ENCODE peak calls at places on chromosomes 11 and 22, in eight cellular contexts. G is fibroblast of pulmonary artery, A is cardiac muscle cell, Z is endothelial cell of umbilical vein, O is cardiac fibroblast, C is Karpas-422, W is colonic mucosa, V is right cardiac atrium. F is an unnamed sample.

GRCh38 chr11:33907419-33907818 is 15.5 kb upstream of the LMO2 start:
- DNase-seq in G (no peak), A (no peak), Z (no peak), O (no peak), C (no peak), W (no peak), V (no peak), F (no peak)

GRCh38 chr22:47561766-47562165 is 799.3 kb downstream of the TBC1D22A start:
- DNase-seq in G (no peak), A (no peak), Z (no peak), O (no peak), C (no peak), W (no peak), V (no peak), F (no peak)

GRCh38 chr22:24437820-24438328 is 10.5 kb downstream of the ADORA2A start:
- DNase-seq in G (no peak), A (no peak), Z (no peak), O (no peak), C (peak; percentile 81), W (no peak), V (no peak), F (peak; percentile 39)

GRCh38 chr11:64360403-64360980 is 1.5 kb downstream of the RPS6KA4 start:
- DNase-seq in G (no peak), A (no peak), Z (no peak), O (no peak), C (no peak), W (no peak), V (no peak), F (no peak)

GRCh38 chr11:47152953-47153950 is 23.4 kb downstream of the ARFGAP2 start:
- DNase-seq in G (peak; percentile 84), A (peak; percentile 87), Z (peak; percentile 76), O (peak; percentile 84), C (peak; percentile 85), W (peak; percentile 88), V (peak; percentile 75), F (peak; percentile 62)

GRCh38 chr11:92826136-92826535 is 143.3 kb upstream of the MTNR1B start:
- DNase-seq in G (no peak), A (peak; percentile 5), Z (no peak), O (peak; percentile 1), C (no peak), W (no peak), V (no peak), F (peak; percentile 87)

GRCh38 chr11:128424271-128424709 is 163.1 kb downstream of the ETS1 start:
- DNase-seq in G (peak; percentile 55), A (peak; percentile 53), Z (no peak), O (peak; percentile 20), C (no peak), W (peak; percentile 45), V (peak; percentile 76), F (no peak)

GRCh38 chr11:107731911-107732310 is 20.1 kb upstream of the SLN start:
- DNase-seq in G (no peak), A (no peak), Z (no peak), O (no peak), C (no peak), W (no peak), V (no peak), F (no peak)

GRCh38 chr22:25153961-25154685 is 45.5 kb upstream of the CRYBB3 start:
- DNase-seq in G (peak; percentile 90), A (peak; percentile 93), Z (peak; percentile 55), O (peak; percentile 66), C (no peak), W (peak; percentile 78), V (peak; percentile 73), F (peak; percentile 88)

GRCh38 chr11:13152736-13153541 is 124.7 kb upstream of the BMAL1 start:
- DNase-seq in G (peak; percentile 57), A (peak; percentile 53), Z (peak; percentile 55), O (peak; percentile 56), C (no peak), W (no peak), V (no peak), F (peak; percentile 55)

GRCh38 chr11:104024572-104024971 is 11.9 kb upstream of the DDI1 start:
- DNase-seq in G (no peak), A (no peak), Z (no peak), O (no peak), C (no peak), W (no peak), V (no peak), F (no peak)
- H3K4me3 ChIP-seq in G (no peak overlapping the region), A (no peak overlapping the region), Z (no peak overlapping the region), O (no peak overlapping the region), C (no peak overlapping the region), W (no peak overlapping the region), V (no peak overlapping the region), F (no peak overlapping the region)

GRCh38 chr11:65786008-65786785 is 666 bp upstream of the OVOL1 start:
- DNase-seq in G (no peak), A (no peak), Z (no peak), O (no peak), C (no peak), W (no peak), V (no peak), F (no peak)
- H3K4me3 ChIP-seq in G (no peak overlapping the region), A (peak overlapping the region; percentile 20), Z (no peak overlapping the region), O (no peak overlapping the region), C (no peak overlapping the region), W (peak overlapping the region; percentile 36), V (peak overlapping the region; percentile 21), F (peak overlapping the region; percentile 31)

GRCh38 chr11:121792185-121792584 is 323.8 kb downstream of the BLID start:
- DNase-seq in G (no peak), A (no peak), Z (no peak), O (no peak), C (no peak), W (no peak), V (no peak), F (peak; percentile 1)
- H3K4me3 ChIP-seq in G (no peak overlapping the region), A (no peak overlapping the region), Z (no peak overlapping the region), O (no peak overlapping the region), C (no peak overlapping the region), W (no peak overlapping the region), V (no peak overlapping the region), F (no peak overlapping the region)

DNA sequence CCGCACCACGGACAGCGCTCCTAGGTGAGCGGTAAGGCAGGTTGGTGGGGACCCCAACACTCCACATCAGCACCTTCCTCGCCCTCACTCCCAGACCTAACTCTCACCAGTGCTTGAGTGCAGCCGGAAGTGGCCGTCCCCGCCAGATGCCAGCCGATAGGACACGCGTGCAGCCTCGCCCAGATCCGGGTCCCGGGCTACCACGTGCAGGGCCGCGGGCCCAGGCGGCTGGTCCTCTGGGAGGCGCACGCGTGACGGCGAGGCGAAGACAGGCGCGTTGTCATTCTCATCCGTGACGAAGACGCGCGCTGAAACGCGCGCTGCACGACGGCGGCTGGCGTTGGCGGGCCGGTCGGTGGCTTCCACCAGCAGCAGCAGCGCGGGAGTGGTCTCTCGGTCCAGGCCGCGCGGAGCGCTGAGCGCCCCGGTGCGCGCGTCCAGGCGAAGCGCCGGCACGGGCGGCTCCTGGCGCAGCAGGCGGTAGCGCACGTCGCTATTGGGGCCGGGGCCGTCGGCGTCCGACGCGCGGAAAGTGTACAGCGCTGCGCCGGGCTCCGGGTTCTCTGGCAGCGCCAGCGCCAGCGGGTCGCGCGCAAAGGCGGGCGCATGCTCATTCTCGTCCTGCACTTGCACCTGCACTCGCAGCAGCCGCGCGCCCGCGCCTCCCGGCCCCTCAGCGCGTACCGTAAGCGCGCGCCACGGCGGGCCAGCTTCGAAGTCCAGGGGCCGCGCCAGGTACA is 10.8 kb upstream of the TPP1 start:
- DNase-seq in G (no peak), A (no peak), Z (no peak), O (no peak), C (no peak), W (peak; percentile 54), V (no peak), F (no peak)
- H3K4me3 ChIP-seq in G (no peak overlapping the region), A (peak overlapping the region; percentile 12), Z (no peak overlapping the region), O (no peak overlapping the region), C (no peak overlapping the region), W (peak overlapping the region; percentile 35), V (no peak overlapping the region), F (no peak overlapping the region)

GRCh38 chr11:3865388-3866193 is 10.1 kb downstream of the STIM1 start:
- DNase-seq in G (peak; percentile 83), A (peak; percentile 80), Z (peak; percentile 85), O (peak; percentile 76), C (no peak), W (no peak), V (no peak), F (peak; percentile 86)
- H3K4me3 ChIP-seq in G (no peak overlapping the region), A (no peak overlapping the region), Z (no peak overlapping the region), O (no peak overlapping the region), C (no peak overlapping the region), W (no peak overlapping the region), V (no peak overlapping the region), F (no peak overlapping the region)

GRCh38 chr22:40345271-40345670 is 1.0 kb upstream of the ADSL start:
- DNase-seq in G (peak; percentile 14), A (peak; percentile 23), Z (no peak), O (peak; percentile 26), C (peak; percentile 59), W (no peak), V (no peak), F (peak; percentile 44)

GRCh38 chr22:40340044-40340443 is 6.3 kb upstream of the ADSL start:
- DNase-seq in G (no peak), A (no peak), Z (no peak), O (no peak), C (no peak), W (peak; percentile 72), V (no peak), F (no peak)

GRCh38 chr22:40342521-40342920 is 3.8 kb upstream of the ADSL start:
- DNase-seq in G (no peak), A (no peak), Z (no peak), O (no peak), C (no peak), W (no peak), V (no peak), F (peak; percentile 3)

GRCh38 chr22:40345801-40346177 is 511 bp upstream of the ADSL start:
- DNase-seq in G (peak; percentile 27), A (peak; percentile 47), Z (no peak), O (peak; percentile 49), C (peak; percentile 90), W (peak; percentile 63), V (peak; percentile 48), F (peak; percentile 38)

DNA sequence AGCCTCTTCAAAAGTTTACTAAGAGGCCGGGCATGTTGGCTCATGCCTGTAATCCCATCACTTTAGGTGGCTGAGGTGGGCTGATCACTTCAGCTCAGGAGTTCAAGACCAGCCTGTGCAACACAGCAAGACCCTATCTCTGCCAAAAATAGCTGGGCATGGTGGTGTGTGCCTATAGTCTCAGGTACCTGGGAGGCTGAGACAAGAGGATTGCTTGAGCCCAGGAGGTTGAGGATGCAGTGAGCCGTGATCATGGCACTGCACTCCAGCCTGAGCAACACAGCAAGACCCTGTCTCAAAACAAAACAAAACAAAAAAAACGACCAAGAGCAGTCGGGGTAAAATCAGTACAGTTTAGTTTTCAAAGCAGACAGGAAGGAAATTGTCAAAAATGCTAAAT is 4.7 kb upstream of the ADSL start:
- DNase-seq in G (no peak), A (no peak), Z (no peak), O (no peak), C (no peak), W (no peak), V (no peak), F (peak; percentile 5)
- H3K4me3 ChIP-seq in G (no peak overlapping the region), A (no peak overlapping the region), Z (no peak overlapping the region), O (no peak overlapping the region), C (no peak overlapping the region), W (no peak overlapping the region), V (no peak overlapping the region), F (no peak overlapping the region)

GRCh38 chr11:132168326-132168725 is 797.9 kb downstream of the NTM start:
- DNase-seq in G (no peak), A (no peak), Z (no peak), O (no peak), C (no peak), W (no peak), V (no peak), F (no peak)

GRCh38 chr11:132171031-132171430 is 800.6 kb downstream of the NTM start:
- DNase-seq in G (no peak), A (no peak), Z (no peak), O (no peak), C (no peak), W (no peak), V (no peak), F (no peak)
- H3K4me3 ChIP-seq in G (no peak overlapping the region), A (no peak overlapping the region), Z (no peak overlapping the region), O (no peak overlapping the region), C (no peak overlapping the region), W (no peak overlapping the region), V (no peak overlapping the region), F (no peak overlapping the region)

F was measured in bronchial epithelial cell.